ENCODE peak calls at places on chromosomes 5 and 9, in seven cellular contexts. U is body of pancreas, V is PC-3, D is pancreas, R is GM12865, H is A673, C is HFFc6. S is an unnamed sample.

GRCh38 chr5:139557811-139558210 is 3.3 kb upstream of the UBE2D2 start:
- DNase-seq in V (no peak), H (no peak), U (no peak), R (no peak), C (no peak), D (no peak), S (no peak)

GRCh38 chr9:130263601-130264413 is 1.8 kb upstream of the HMCN2 start:
- DNase-seq in D (no peak), V (peak), U (no peak), C (no peak), H (no peak), R (no peak), S (peak)

GRCh38 chr5:54514841-54515432 is 2.6 kb upstream of the SNX18 start:
- DNase-seq in C (peak), V (no peak), D (no peak), R (no peak), U (no peak), H (peak), S (no peak)

GRCh38 chr9:132749316-132749715 is 79.1 kb downstream of the GTF3C4 start:
- DNase-seq in V (no peak), D (no peak), H (no peak), R (no peak), U (no peak), C (no peak), S (no peak)

GRCh38 chr5:97192580-97193421 is 9.8 kb upstream of the RIOK2 start:
- DNase-seq in V (peak), D (no peak), C (no peak), H (peak), R (peak), U (no peak), S (no peak)

GRCh38 chr5:5721881-5722280 is 299.4 kb downstream of the ICE1 start:
- DNase-seq in C (no peak), V (peak), H (no peak), D (no peak), R (no peak), U (no peak), S (no peak)

GRCh38 chr9:98207606-98208005 is 15.2 kb upstream of the CORO2A start:
- DNase-seq in C (no peak), U (no peak), R (no peak), V (no peak), H (no peak), D (no peak), S (no peak)

GRCh38 chr5:174581483-174581882 is 142.9 kb upstream of the MSX2 start:
- DNase-seq in V (peak), U (no peak), R (no peak), C (no peak), D (no peak), H (peak), S (no peak)

GRCh38 chr5:138696501-138696900 is 56.7 kb upstream of the CTNNA1 start:
- DNase-seq in R (no peak), D (no peak), H (no peak), C (peak), V (peak), U (no peak), S (no peak)

GRCh38 chr9:29213374-29214161 is 1640.3 kb upstream of the C9orf72 start:
- DNase-seq in V (peak), U (peak), D (peak), C (no peak), H (peak), R (no peak), S (peak)

GRCh38 chr9:135607401-135608293 is 31.7 kb downstream of the GLT6D1 start:
- DNase-seq in U (no peak), V (no peak), H (no peak), D (peak), C (no peak), R (no peak), S (no peak)

DNA sequence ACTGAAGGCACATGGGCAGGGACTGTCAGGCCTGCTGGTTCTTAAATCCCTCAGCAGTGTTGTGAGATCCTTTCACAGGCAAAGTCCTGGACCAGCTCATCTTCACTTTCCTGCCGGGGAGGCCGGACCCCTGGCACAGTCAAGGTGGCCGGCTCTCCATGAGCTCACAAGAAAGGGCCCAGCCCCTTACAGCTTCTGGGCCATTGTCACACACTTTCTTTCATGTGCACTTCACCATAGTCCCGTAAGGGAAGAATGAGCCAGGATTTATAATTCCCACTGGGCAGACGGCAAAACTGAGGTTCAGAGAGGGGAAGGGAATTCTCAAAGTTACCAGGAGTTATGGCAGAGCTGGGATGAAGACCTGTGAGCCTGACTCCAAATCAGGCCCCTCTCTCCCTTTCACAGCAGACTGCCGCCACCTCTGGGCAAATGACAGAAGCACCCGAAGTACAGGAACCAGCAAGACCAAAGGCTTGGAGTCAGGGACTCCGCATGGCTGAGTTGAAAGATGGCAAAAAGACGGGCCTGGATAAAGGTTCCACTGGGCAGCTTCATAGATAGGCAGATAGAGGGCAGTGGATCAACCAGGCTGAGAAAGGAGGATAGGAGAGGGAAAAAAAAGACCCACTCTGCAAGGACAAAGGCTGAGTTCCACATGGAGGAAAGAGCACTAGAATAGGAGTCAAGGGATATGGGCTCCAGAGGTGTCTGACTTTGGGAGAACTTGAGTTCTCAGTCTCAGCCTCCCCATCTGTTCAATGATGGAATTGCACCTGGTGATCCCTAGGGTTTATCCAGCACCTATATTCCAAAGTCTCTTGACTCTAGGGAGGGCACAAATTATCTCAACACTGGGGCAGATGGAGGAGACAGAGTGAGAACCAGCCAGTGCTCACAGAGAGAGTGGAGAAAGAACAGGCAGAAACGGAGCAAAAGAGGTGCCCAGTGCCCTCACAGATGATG is 128.7 kb downstream of the PAX5 start:
- DNase-seq in V (peak), D (no peak), H (no peak), U (no peak), C (no peak), R (no peak), S (no peak)
- TF ChIP-seq CTCF in V (peak), D (no peak), H (peak), U (no peak), C (peak), R (no peak), S (no peak)

GRCh38 chr5:1468629-1469527 is 23.6 kb upstream of the SLC6A3 start:
- DNase-seq in R (no peak), U (no peak), V (no peak), C (no peak), H (no peak), D (peak), S (no peak)
- TF ChIP-seq CTCF in R (no peak), U (no peak), V (no peak), C (peak), H (no peak), D (no peak), S (no peak)

DNA sequence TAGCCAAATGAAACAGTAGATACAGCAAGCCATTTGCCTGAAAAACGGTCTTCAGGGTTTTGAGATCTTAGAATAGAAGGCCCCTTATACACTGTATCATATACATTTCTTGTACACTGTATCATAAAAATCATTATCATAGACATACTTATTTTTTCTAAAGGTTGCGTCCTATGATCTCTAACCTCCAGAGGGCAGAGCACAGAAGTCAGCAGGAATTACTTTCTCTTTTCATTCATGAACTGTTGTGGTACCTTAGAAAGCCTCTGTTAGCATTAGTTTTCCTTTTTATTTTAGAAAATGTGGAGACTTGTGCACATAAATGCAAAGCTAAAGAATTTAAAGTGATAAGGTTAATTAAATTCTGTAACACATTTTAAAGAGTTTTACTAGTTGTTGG is 115.4 kb downstream of the OXCT1 start:
- DNase-seq in R (no peak), H (no peak), D (no peak), C (no peak), U (no peak), V (peak), S (no peak)
- TF ChIP-seq CTCF in R (no peak), H (no peak), D (no peak), C (peak), U (no peak), V (peak), S (no peak)

DNA sequence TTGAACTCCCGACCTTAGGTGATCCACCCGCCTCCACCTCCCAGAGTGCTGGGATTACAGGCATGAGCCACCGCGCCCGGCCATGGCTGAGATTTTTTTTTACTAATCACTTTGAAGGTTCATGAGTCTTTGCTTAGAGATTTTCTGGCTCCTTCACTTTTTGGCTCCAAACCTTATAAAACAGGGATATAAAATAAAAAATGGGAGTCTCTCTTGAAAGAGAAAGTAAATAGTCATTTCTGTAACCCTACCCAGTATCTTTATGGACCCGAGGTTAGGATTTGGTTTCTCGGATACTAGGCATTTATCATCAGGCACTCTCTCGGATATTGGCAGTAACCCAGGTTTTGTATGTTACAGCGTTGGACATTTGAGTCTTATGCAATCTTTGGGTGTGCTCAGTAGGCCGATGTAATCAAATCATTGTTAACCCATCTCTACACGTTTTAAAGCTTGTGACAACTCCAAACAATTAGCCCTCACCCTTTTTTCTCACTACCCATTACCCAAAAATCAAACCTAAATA is 25.3 kb downstream of the STXBP1 start:
- DNase-seq in C (peak), D (no peak), U (no peak), R (no peak), V (peak), H (peak), S (no peak)
- TF ChIP-seq CTCF in C (no peak), D (no peak), U (no peak), R (no peak), V (no peak), H (no peak), S (no peak)

DNA sequence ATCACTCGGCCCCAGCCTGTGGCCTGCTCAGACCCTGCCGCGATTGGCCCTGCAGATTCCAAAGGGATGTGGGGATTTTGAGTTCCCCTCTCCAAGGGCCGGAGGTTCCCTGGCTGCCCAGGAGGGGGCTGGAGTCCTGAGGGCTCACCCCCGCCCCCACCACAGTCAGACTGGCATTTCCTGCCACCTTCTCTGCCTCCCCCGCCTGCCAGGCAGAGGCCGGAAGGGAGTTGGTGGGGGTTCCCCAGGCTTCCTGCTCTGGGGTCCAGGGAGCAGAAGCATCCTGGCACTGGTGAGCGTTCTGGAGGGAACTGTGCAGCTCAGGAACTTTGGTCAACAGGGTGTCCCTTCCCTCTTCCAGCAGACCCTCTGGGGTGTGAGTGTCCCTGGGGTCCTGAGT is 70.6 kb downstream of the RXRA start:
- DNase-seq in V (no peak), R (peak), D (no peak), H (peak), C (no peak), U (no peak), S (no peak)
- TF ChIP-seq CTCF in V (no peak), R (no peak), D (no peak), H (peak), C (no peak), U (no peak), S (no peak)